ENCODE peak calls at places on chromosome 22, in eight cellular contexts. H is NCI-H1417 treated with DMSO at 0.1 percent for 48 hours, I is ureter, K is C1 segment of cervical spinal cord, J is fibroblast of mammary gland, D is GM10248, Z is NCI-H446, L is tibial artery. O is an unnamed sample.

GRCh38 chr22:32031466-32031865 is 11.6 kb upstream of the SLC5A1 start:
- DNase-seq in H (no peak), I (no peak), K (no peak), J (no peak), D (no peak), Z (no peak), L (no peak), O (no peak)

GRCh38 chr22:24965822-24966626 is 13.5 kb downstream of the KIAA1671 start:
- DNase-seq in H (no peak), I (peak; percentile 75), K (no peak), J (no peak), D (no peak), Z (no peak), L (no peak), O (no peak)

GRCh38 chr22:26949193-26949592 is 291.8 kb downstream of the MIAT start:
- DNase-seq in H (no peak), I (no peak), K (no peak), J (peak; percentile 2), D (no peak), Z (no peak), L (no peak), O (peak; percentile 3)

GRCh38 chr22:49352361-49353169 is 475.1 kb downstream of the BRD1 start:
- DNase-seq in H (no peak), I (no peak), K (no peak), J (no peak), D (no peak), Z (no peak), L (no peak), O (no peak)

GRCh38 chr22:27583930-27584329 is 217.6 kb downstream of the MN1 start:
- DNase-seq in H (no peak), I (no peak), K (no peak), J (no peak), D (no peak), Z (peak; percentile 29), L (no peak), O (no peak)

GRCh38 chr22:30305519-30305905 is 16.2 kb upstream of the CASTOR1 start:
- DNase-seq in H (no peak), I (peak; percentile 74), K (no peak), J (peak; percentile 42), D (peak; percentile 69), Z (no peak), L (peak; percentile 85), O (no peak)

GRCh38 chr22:30045001-30045887 is 35.0 kb upstream of the HORMAD2 start:
- DNase-seq in H (no peak), I (peak; percentile 40), K (no peak), J (no peak), D (no peak), Z (no peak), L (no peak), O (no peak)

GRCh38 chr22:31676700-31677099 is 14.7 kb upstream of the PISD start:
- DNase-seq in H (no peak), I (peak; percentile 96), K (peak; percentile 65), J (peak; percentile 93), D (peak; percentile 91), Z (no peak), L (peak; percentile 94), O (peak; percentile 41)

GRCh38 chr22:28142361-28142801 is 223.3 kb upstream of the PITPNB start:
- DNase-seq in H (no peak), I (no peak), K (no peak), J (peak; percentile 92), D (no peak), Z (peak; percentile 53), L (no peak), O (peak; percentile 86)

GRCh38 chr22:27212617-27213177 is 555.3 kb downstream of the MIAT start:
- DNase-seq in H (no peak), I (peak; percentile 82), K (no peak), J (peak; percentile 98), D (no peak), Z (peak; percentile 58), L (peak; percentile 95), O (peak; percentile 94)

GRCh38 chr22:39287076-39287743 is 32.2 kb downstream of the RPL3 start:
- DNase-seq in H (no peak), I (no peak), K (no peak), J (no peak), D (peak; percentile 80), Z (no peak), L (peak; percentile 47), O (no peak)

GRCh38 chr22:44645083-44645482 is 56.9 kb upstream of the PRR5 start:
- DNase-seq in H (no peak), I (no peak), K (no peak), J (no peak), D (no peak), Z (no peak), L (no peak), O (no peak)

GRCh38 chr22:46791201-46791731 is 28.8 kb downstream of the TBC1D22A start:
- DNase-seq in H (no peak), I (no peak), K (no peak), J (peak; percentile 83), D (no peak), Z (no peak), L (peak; percentile 50), O (peak; percentile 71)

GRCh38 chr22:22943521-22944267 is 56.1 kb downstream of the IGLL5 start:
- DNase-seq in H (no peak), I (peak; percentile 27), K (no peak), J (no peak), D (no peak), Z (no peak), L (no peak), O (no peak)

GRCh38 chr22:22891139-22891621 is 3.6 kb downstream of the IGLL5 start:
- DNase-seq in H (no peak), I (no peak), K (no peak), J (no peak), D (no peak), Z (no peak), L (no peak), O (no peak)

GRCh38 chr22:50703726-50704509 is 31.3 kb downstream of the SHANK3 start:
- DNase-seq in H (no peak), I (no peak), K (no peak), J (no peak), D (no peak), Z (no peak), L (no peak), O (no peak)

GRCh38 chr22:35170716-35171697 is 86.3 kb upstream of the HMGXB4 start:
- DNase-seq in H (no peak), I (no peak), K (no peak), J (no peak), D (no peak), Z (no peak), L (no peak), O (no peak)

GRCh38 chr22:40416267-40416570 is 45.8 kb downstream of the SGSM3 start:
- DNase-seq in H (no peak), I (no peak), K (no peak), J (no peak), D (no peak), Z (no peak), L (no peak), O (no peak)

GRCh38 chr22:22935546-22936157 is 48.0 kb downstream of the IGLL5 start:
- DNase-seq in H (no peak), I (no peak), K (no peak), J (no peak), D (peak; percentile 95), Z (no peak), L (no peak), O (no peak)

GRCh38 chr22:39313258-39314001 is 6.0 kb downstream of the RPL3 start:
- DNase-seq in H (no peak), I (no peak), K (no peak), J (no peak), D (no peak), Z (no peak), L (no peak), O (no peak)

GRCh38 chr22:37166675-37167066 is 17.0 kb upstream of the IL2RB start:
- DNase-seq in H (no peak), I (peak; percentile 91), K (peak; percentile 36), J (peak; percentile 67), D (peak; percentile 88), Z (peak; percentile 58), L (peak; percentile 77), O (peak; percentile 51)

GRCh38 chr22:17194213-17194612 is 25.0 kb downstream of the ADA2 start:
- DNase-seq in H (no peak), I (no peak), K (no peak), J (no peak), D (no peak), Z (no peak), L (no peak), O (no peak)

GRCh38 chr22:23822101-23822671 is 16.6 kb downstream of the DERL3 start:
- DNase-seq in H (no peak), I (no peak), K (no peak), J (no peak), D (no peak), Z (peak; percentile 64), L (no peak), O (no peak)

GRCh38 chr22:44542561-44543222 is 44.7 kb upstream of the RTL6 start:
- DNase-seq in H (no peak), I (no peak), K (no peak), J (no peak), D (no peak), Z (peak; percentile 6), L (no peak), O (peak; percentile 16)

GRCh38 chr22:46436595-46437163 is 100.7 kb downstream of the CELSR1 start:
- DNase-seq in H (no peak), I (no peak), K (no peak), J (peak; percentile 36), D (no peak), Z (no peak), L (no peak), O (peak; percentile 18)

GRCh38 chr22:29043906-29044575 is 17.6 kb downstream of the C22orf31 start:
- DNase-seq in H (no peak), I (no peak), K (no peak), J (peak; percentile 71), D (no peak), Z (no peak), L (no peak), O (peak; percentile 61)

O was measured in LHCN-M2.